ENCODE peak calls at places on chromosome 9, in seven cellular contexts. Z is IMR-90, Q is heart right ventricle, Y is mucosa of descending colon, R is adrenal gland, V is fibroblast of lung, T is aorta. I is an unnamed sample.
A peak's percentile ranks its signal among the peaks of the same experiment; 100 is the strongest.

GRCh38 chr9:115522928-115523327 is 405.0 kb upstream of the TNC start:
- DNase-seq in Z (no peak), V (no peak), Y (no peak), R (no peak), Q (no peak), T (no peak), I (no peak)

GRCh38 chr9:76359365-76359764 is 34.9 kb downstream of the RFK start:
- DNase-seq in T (no peak), Q (no peak), V (no peak), Y (no peak), Z (no peak), R (no peak), I (no peak)

GRCh38 chr9:107749787-107750444 is 260.3 kb upstream of the KLF4 start:
- DNase-seq in T (peak; percentile 95), Z (peak; percentile 96), Q (peak; percentile 81), Y (peak; percentile 72), V (peak; percentile 94), R (peak; percentile 85), I (peak; percentile 97)

GRCh38 chr9:38229123-38229829 is 160.2 kb upstream of the SHB start:
- DNase-seq in V (no peak), Y (no peak), Z (no peak), Q (no peak), R (no peak), T (no peak), I (no peak)

GRCh38 chr9:78778843-78779486 is 482.0 kb downstream of the PSAT1 start:
- DNase-seq in V (peak; percentile 78), R (no peak), Q (no peak), Z (no peak), Y (no peak), T (no peak), I (no peak)

GRCh38 chr9:135586601-135587109 is 25.1 kb downstream of the PAEP start:
- DNase-seq in Y (no peak), T (peak; percentile 24), V (no peak), Z (no peak), Q (no peak), R (no peak), I (no peak)

GRCh38 chr9:81499021-81499454 is 190.3 kb downstream of the TLE1 start:
- DNase-seq in V (peak; percentile 80), T (peak; percentile 55), Q (no peak), Z (peak; percentile 85), R (no peak), Y (no peak), I (peak; percentile 54)

GRCh38 chr9:87547665-87548064 is 50.0 kb downstream of the DAPK1 start:
- DNase-seq in Z (no peak), Y (no peak), Q (no peak), T (no peak), R (no peak), V (peak; percentile 64), I (no peak)

GRCh38 chr9:81689343-81690175 is at the start of gene TLE1:
- DNase-seq in Q (peak; percentile 100), Z (peak; percentile 100), R (peak; percentile 100), Y (peak; percentile 99), V (peak; percentile 99), T (peak; percentile 100), I (peak; percentile 99)

GRCh38 chr9:88060746-88061145 is 77.5 kb downstream of the SPATA31C2 start:
- DNase-seq in T (no peak), Z (no peak), Q (no peak), R (no peak), V (peak; percentile 63), Y (no peak), I (no peak)

GRCh38 chr9:94734054-94734754 is 7.7 kb downstream of the AOPEP start:
- DNase-seq in Y (peak; percentile 4), Q (no peak), Z (no peak), T (no peak), R (no peak), V (no peak), I (no peak)

GRCh38 chr9:106862115-106862945 is 636 bp upstream of the ZNF462 start:
- DNase-seq in T (peak; percentile 47), Q (peak; percentile 30), R (peak; percentile 44), Z (peak; percentile 52), Y (peak; percentile 71), V (peak; percentile 53), I (no peak)

GRCh38 chr9:36976371-36977030 is 57.6 kb downstream of the PAX5 start:
- DNase-seq in Q (no peak), V (no peak), R (no peak), Y (no peak), T (peak; percentile 12), Z (no peak), I (peak; percentile 64)

GRCh38 chr9:104961238-104961637 is 33.3 kb upstream of the ABCA1 start:
- DNase-seq in Y (peak; percentile 76), Q (no peak), Z (peak; percentile 83), V (peak; percentile 58), R (no peak), T (no peak), I (peak; percentile 69)

GRCh38 chr9:88826181-88826580 is 165.1 kb upstream of the S1PR3 start:
- DNase-seq in R (no peak), T (no peak), Q (no peak), V (no peak), Z (no peak), Y (no peak), I (no peak)

GRCh38 chr9:86923061-86923460 is 24.2 kb downstream of the GAS1 start:
- DNase-seq in V (no peak), Q (no peak), Z (no peak), R (no peak), Y (no peak), T (no peak), I (no peak)

GRCh38 chr9:5791870-5792269 is 41.0 kb downstream of the ERMP1 start:
- DNase-seq in T (no peak), R (no peak), Y (no peak), Z (no peak), Q (no peak), V (no peak), I (no peak)

GRCh38 chr9:5787759-5788329 is 45.1 kb downstream of the ERMP1 start:
- DNase-seq in Z (no peak), T (no peak), R (no peak), Q (no peak), V (no peak), Y (no peak), I (no peak)

GRCh38 chr9:5790923-5791322 is 42.0 kb downstream of the ERMP1 start:
- DNase-seq in Z (no peak), T (no peak), Y (no peak), R (no peak), V (no peak), Q (no peak), I (no peak)

GRCh38 chr9:5787220-5787619 is 45.7 kb downstream of the ERMP1 start:
- DNase-seq in Y (no peak), Q (no peak), V (no peak), Z (no peak), R (no peak), T (no peak), I (no peak)

DNA sequence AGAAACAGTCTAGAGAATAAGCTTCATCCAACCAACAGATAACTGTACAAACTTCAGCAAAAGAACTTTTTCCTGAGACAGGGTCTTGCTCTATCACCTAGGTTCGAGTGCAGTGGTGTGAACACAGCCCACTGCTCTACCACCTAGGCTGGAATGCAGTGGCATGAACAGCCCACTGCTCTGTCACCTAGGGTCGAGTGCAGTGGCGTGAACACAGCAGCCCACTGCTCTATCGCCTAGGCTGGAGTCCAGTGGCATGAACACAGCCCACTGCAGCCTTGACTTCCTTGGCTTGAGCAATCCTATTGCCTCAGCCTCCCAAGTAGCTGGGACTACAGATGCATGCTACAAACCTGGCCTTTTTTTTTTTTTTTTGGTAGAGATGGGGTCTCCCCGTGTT is 43.4 kb downstream of the ERMP1 start:
- DNase-seq in Z (no peak), Y (no peak), T (no peak), V (no peak), R (no peak), Q (no peak), I (no peak)
- H3K9me3 ChIP-seq in Z (no peaks in the 10 kb centered on the region), Y (no peaks in the 10 kb centered on the region), T (peaks cover 4% of the 10 kb centered on the region), V (no peaks in the 10 kb centered on the region), R (no peaks in the 10 kb centered on the region), Q (no peaks in the 10 kb centered on the region), I (no peaks in the 10 kb centered on the region)

DNA sequence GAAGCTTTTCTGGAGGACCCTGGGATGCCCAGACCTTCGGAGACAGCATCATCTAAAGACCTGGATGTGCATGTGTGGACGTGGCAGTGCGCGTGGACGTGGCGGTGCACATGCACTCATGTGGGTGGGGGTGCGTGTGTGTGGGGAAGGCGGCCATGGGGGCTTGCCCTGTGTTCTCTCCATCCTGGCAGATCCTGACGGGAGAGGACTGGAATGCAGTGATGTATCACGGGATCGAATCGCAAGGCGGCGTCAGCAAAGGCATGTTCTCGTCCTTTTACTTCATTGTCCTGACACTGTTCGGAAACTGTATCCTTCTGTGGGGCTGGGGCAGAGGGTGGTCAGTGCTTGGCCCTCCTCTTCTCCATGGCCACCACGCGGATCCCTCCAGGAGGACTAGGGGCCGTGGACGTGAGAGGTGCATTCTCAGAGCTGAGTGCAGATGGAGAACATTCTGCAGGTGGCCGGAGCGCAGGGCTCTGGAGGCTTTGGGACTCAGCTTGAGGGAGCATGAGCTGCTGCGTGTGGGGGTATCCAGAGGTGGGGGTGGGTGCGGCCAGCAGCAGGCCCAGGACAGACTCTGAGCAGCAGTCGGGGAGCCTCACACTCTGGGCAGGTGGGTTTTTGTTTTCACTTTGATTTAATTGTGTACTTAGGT is 129.1 kb downstream of the CACNA1B start:
- DNase-seq in Z (no peak), V (no peak), T (no peak), R (peak; percentile 6), Y (no peak), Q (no peak), I (no peak)
- H3K9me3 ChIP-seq in Z (peaks cover 22% of the 10 kb centered on the region), V (no peaks in the 10 kb centered on the region), T (no peaks in the 10 kb centered on the region), R (no peaks in the 10 kb centered on the region), Y (no peaks in the 10 kb centered on the region), Q (no peaks in the 10 kb centered on the region), I (no peaks in the 10 kb centered on the region)

GRCh38 chr9:40925149-40925548 is 203.3 kb downstream of the FOXD4L6 start:
- DNase-seq in T (no peak), Q (no peak), V (no peak), Y (no peak), R (no peak), Z (no peak), I (no peak)
- H3K9me3 ChIP-seq in T (peaks cover 33% of the 10 kb centered on the region), Q (peaks cover 76% of the 10 kb centered on the region), V (no peaks in the 10 kb centered on the region), Y (peaks cover 87% of the 10 kb centered on the region), R (no peaks in the 10 kb centered on the region), Z (peaks cover 50% of the 10 kb centered on the region), I (no peaks in the 10 kb centered on the region)

GRCh38 chr9:101409079-101409477 is 10.4 kb downstream of the ZNF189 start:
- DNase-seq in Q (no peak), Y (no peak), Z (peak; percentile 20), T (no peak), V (peak; percentile 18), R (no peak), I (no peak)
- H3K9me3 ChIP-seq in Q (peaks cover 95% of the 10 kb centered on the region), Y (peaks cover 93% of the 10 kb centered on the region), Z (peaks cover 66% of the 10 kb centered on the region), T (peaks cover 13% of the 10 kb centered on the region), V (peaks cover 14% of the 10 kb centered on the region), R (no peaks in the 10 kb centered on the region), I (peaks cover 72% of the 10 kb centered on the region)

DNA sequence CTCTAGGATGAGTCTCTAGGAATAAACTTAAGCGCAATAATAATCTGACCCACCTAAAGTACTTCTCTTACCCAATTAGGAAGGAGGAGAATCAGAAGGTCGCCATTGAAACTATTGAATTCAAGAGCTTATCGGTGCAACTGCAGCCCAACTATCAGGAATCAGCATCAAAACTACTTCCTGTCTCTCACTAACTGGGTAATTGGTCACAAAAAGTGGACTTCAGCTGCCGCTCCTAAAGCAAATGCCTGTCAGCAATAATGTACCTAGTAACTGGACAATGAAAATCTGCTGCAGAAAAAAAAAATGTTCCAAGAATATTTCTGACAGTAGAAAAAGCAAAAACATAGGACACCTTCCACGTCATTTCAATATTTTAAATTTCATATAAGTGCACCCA is 3.3 kb downstream of the OR1L8 start:
- DNase-seq in Y (no peak), V (no peak), Z (no peak), R (no peak), T (no peak), Q (no peak), I (no peak)
- H3K9me3 ChIP-seq in Y (no peaks in the 10 kb centered on the region), V (no peaks in the 10 kb centered on the region), Z (no peaks in the 10 kb centered on the region), R (no peaks in the 10 kb centered on the region), T (no peaks in the 10 kb centered on the region), Q (peaks cover 8% of the 10 kb centered on the region), I (no peaks in the 10 kb centered on the region)

GRCh38 chr9:98168153-98168780 is 24.2 kb downstream of the CORO2A start:
- DNase-seq in V (no peak), T (no peak), R (no peak), Q (no peak), Y (no peak), Z (no peak), I (no peak)
- H3K9me3 ChIP-seq in V (no peaks in the 10 kb centered on the region), T (no peaks in the 10 kb centered on the region), R (no peaks in the 10 kb centered on the region), Q (no peaks in the 10 kb centered on the region), Y (no peaks in the 10 kb centered on the region), Z (no peaks in the 10 kb centered on the region), I (no peaks in the 10 kb centered on the region)